ENCODE peak calls at places on chromosomes 2 and 18, in four cellular contexts. D, L, I and E are unnamed samples.

GRCh38 chr2:186716899-186717811 is 23.3 kb downstream of the FAM171B start:
- DNase-seq in D (no peak), L (no peak), I (no peak), E (no peak)

GRCh38 chr2:222877556-222878278 is 16.9 kb downstream of the ACSL3 start:
- DNase-seq in D (no peak), L (no peak), I (no peak), E (no peak)

GRCh38 chr2:43605079-43605655 is 9.3 kb upstream of the THADA start:
- DNase-seq in D (no peak), L (peak; percentile 22), I (peak; percentile 28), E (peak; percentile 28)

GRCh38 chr2:230906471-230907230 is 18.4 kb downstream of the GPR55 start:
- DNase-seq in D (no peak), L (no peak), I (no peak), E (no peak)

GRCh38 chr2:166372046-166372445 is 3.7 kb downstream of the SCN9A start:
- DNase-seq in D (no peak), L (no peak), I (no peak), E (no peak)

GRCh38 chr18:54089749-54090459 is 134.6 kb downstream of the MBD2 start:
- DNase-seq in D (no peak), L (no peak), I (no peak), E (no peak)

GRCh38 chr2:85924522-85924921 is 35.7 kb upstream of the ST3GAL5 start:
- DNase-seq in D (peak; percentile 78), L (no peak), I (no peak), E (no peak)

GRCh38 chr2:214904176-214904575 is 94.7 kb upstream of the BARD1 start:
- DNase-seq in D (no peak), L (no peak), I (no peak), E (no peak)

GRCh38 chr2:159758686-159759085 is 39.3 kb downstream of the CD302 start:
- DNase-seq in D (no peak), L (no peak), I (no peak), E (no peak)

GRCh38 chr18:45664824-45665763 is 49.8 kb downstream of the SLC14A2 start:
- DNase-seq in D (no peak), L (peak; percentile 76), I (peak; percentile 58), E (peak; percentile 82)

GRCh38 chr18:10797882-10798281 is 272.1 kb downstream of the NAPG start:
- DNase-seq in D (no peak), L (no peak), I (no peak), E (peak; percentile 43)

GRCh38 chr2:175976758-175977157 is 25.3 kb downstream of the LNPK start:
- DNase-seq in D (no peak), L (no peak), I (no peak), E (no peak)

GRCh38 chr2:233458031-233458610 is 103.8 kb downstream of the DGKD start:
- DNase-seq in D (no peak), L (no peak), I (no peak), E (no peak)

GRCh38 chr18:33577688-33578370 is at the start of gene ASXL3:
- DNase-seq in D (no peak), L (peak; percentile 38), I (no peak), E (no peak)

GRCh38 chr2:209726311-209726710 is 45.3 kb upstream of the UNC80 start:
- DNase-seq in D (no peak), L (no peak), I (no peak), E (no peak)

GRCh38 chr2:39306626-39307025 is 62.9 kb upstream of the CDKL4 start:
- DNase-seq in D (no peak), L (no peak), I (no peak), E (no peak)

GRCh38 chr2:155266109-155266508 is 567.6 kb downstream of the KCNJ3 start:
- DNase-seq in D (no peak), L (no peak), I (no peak), E (no peak)

GRCh38 chr2:78999410-78999809 is 26.1 kb upstream of the REG3G start:
- DNase-seq in D (no peak), L (no peak), I (no peak), E (no peak)

GRCh38 chr2:8539743-8540551 is 141.9 kb upstream of the ID2 start:
- DNase-seq in D (no peak), L (no peak), I (no peak), E (no peak)

GRCh38 chr2:174342600-174343342 is 8.0 kb downstream of the SP9 start:
- DNase-seq in D (no peak), L (no peak), I (no peak), E (peak; percentile 61)

GRCh38 chr2:158031371-158031770 is 70.3 kb upstream of the UPP2 start:
- DNase-seq in D (no peak), L (no peak), I (no peak), E (no peak)

GRCh38 chr2:173427887-173428683 is 73.4 kb downstream of the CDCA7 start:
- DNase-seq in D (peak; percentile 20), L (no peak), I (no peak), E (no peak)

GRCh38 chr2:71306762-71307161 is 24.8 kb upstream of the ZNF638 start:
- DNase-seq in D (peak; percentile 47), L (no peak), I (no peak), E (peak; percentile 26)

GRCh38 chr2:9394816-9395215 is 28.5 kb downstream of the ITGB1BP1 start:
- DNase-seq in D (no peak), L (no peak), I (no peak), E (no peak)

GRCh38 chr2:16662440-16662839 is 3.2 kb downstream of the CYRIA start:
- DNase-seq in D (no peak), L (no peak), I (no peak), E (no peak)

GRCh38 chr18:49619792-49620191 is 57.9 kb downstream of the LIPG start:
- DNase-seq in D (no peak), L (no peak), I (no peak), E (no peak)

GRCh38 chr2:26174691-26175181 is 1.8 kb downstream of the GAREM2 start:
- DNase-seq in D (no peak), L (no peak), I (no peak), E (no peak)

GRCh38 chr2:178386951-178387602 is 63.9 kb downstream of the PRKRA start:
- DNase-seq in D (no peak), L (no peak), I (no peak), E (no peak)

GRCh38 chr2:84676295-84676694 is 160.0 kb downstream of the DNAH6 start:
- DNase-seq in D (peak; percentile 76), L (no peak), I (no peak), E (no peak)